ENCODE peak calls at places on chromosomes 7 and 10, in eight cellular contexts. Y is fibroblast of the aortic adventitia, O is prostate gland, E is cardiac septum, C is amniotic stem cell, F is nephron progenitor cell, H is G401, M is osteocyte. T is an unnamed sample.

GRCh38 chr7:63112764-63113712 is 885.6 kb upstream of the ZNF722 start:
- DNase-seq in H (no peak), C (no peak), F (no peak), E (no peak), Y (no peak), O (no peak), M (peak; percentile 87), T (no peak)

GRCh38 chr7:5428470-5429252 is 5.0 kb upstream of the TNRC18 start:
- DNase-seq in M (no peak), E (no peak), F (peak; percentile 47), Y (peak; percentile 93), H (peak; percentile 86), C (peak; percentile 46), O (no peak), T (peak; percentile 89)

GRCh38 chr10:103397191-103397825 is 882 bp downstream of the PDCD11 start:
- DNase-seq in H (no peak), E (no peak), M (no peak), Y (no peak), O (no peak), C (no peak), F (peak; percentile 9), T (peak; percentile 8)

GRCh38 chr7:100942038-100942774 is 7.1 kb upstream of the MUC3A start:
- DNase-seq in M (no peak), F (no peak), O (peak; percentile 75), H (no peak), Y (no peak), C (no peak), E (no peak), T (no peak)

GRCh38 chr10:90920986-90921643 is at the start of gene ANKRD1:
- DNase-seq in H (no peak), C (peak; percentile 73), O (no peak), M (no peak), Y (peak; percentile 68), E (peak; percentile 81), F (no peak), T (peak; percentile 77)

GRCh38 chr7:83159731-83160130 is 3.0 kb downstream of the PCLO start:
- DNase-seq in M (no peak), E (no peak), O (no peak), F (no peak), C (no peak), H (no peak), Y (no peak), T (no peak)

GRCh38 chr10:4765428-4765827 is 60.6 kb upstream of the AKR1E2 start:
- DNase-seq in C (no peak), O (no peak), M (no peak), F (no peak), E (no peak), H (no peak), Y (no peak), T (peak; percentile 62)

GRCh38 chr7:21256310-21256877 is 171.5 kb upstream of the SP4 start:
- DNase-seq in M (no peak), E (no peak), Y (peak; percentile 70), C (peak; percentile 11), F (no peak), H (peak; percentile 37), O (peak; percentile 41), T (peak; percentile 73)

GRCh38 chr7:141593134-141593533 is 41.9 kb downstream of the AGK start:
- DNase-seq in C (no peak), E (no peak), F (no peak), H (peak; percentile 11), O (no peak), Y (peak; percentile 53), M (no peak), T (peak; percentile 80)

GRCh38 chr10:78346721-78347120 is 313.1 kb downstream of the RPS24 start:
- DNase-seq in Y (no peak), M (no peak), O (no peak), E (no peak), C (no peak), F (no peak), H (no peak), T (no peak)

GRCh38 chr7:36201122-36201723 is 48.2 kb downstream of the EEPD1 start:
- DNase-seq in O (no peak), Y (no peak), C (no peak), F (no peak), E (no peak), H (no peak), M (no peak), T (no peak)

GRCh38 chr10:43362191-43362839 is 9.1 kb upstream of the FXYD4 start:
- DNase-seq in M (no peak), F (peak; percentile 84), H (peak; percentile 91), E (peak; percentile 96), C (no peak), O (peak; percentile 97), Y (peak; percentile 67), T (peak; percentile 81)

GRCh38 chr7:99155207-99155606 is 11.3 kb upstream of the SMURF1 start:
- DNase-seq in C (no peak), E (no peak), O (no peak), Y (no peak), H (no peak), M (no peak), F (no peak), T (no peak)

T was measured in cardiac fibroblast.